ENCODE peak calls at places on chromosomes 5 and 9, in eight cellular contexts. H, S, L, M, T, Q, I and F are unnamed samples.

GRCh38 chr5:77167695-77168111 is 42.8 kb upstream of the PDE8B start:
- DNase-seq in L (no peak), H (no peak), I (no peak), M (no peak), T (peak; percentile 58), Q (peak; percentile 84), S (no peak), F (no peak)

GRCh38 chr5:156121834-156122386 is 205.1 kb upstream of the SGCD start:
- DNase-seq in S (no peak), T (no peak), I (no peak), H (no peak), M (no peak), L (no peak), Q (no peak), F (no peak)

GRCh38 chr5:172630961-172631360 is 10.1 kb upstream of the NEURL1B start:
- DNase-seq in L (no peak), I (no peak), S (peak; percentile 74), H (no peak), Q (no peak), T (no peak), M (no peak), F (no peak)

GRCh38 chr5:75603421-75603820 is 7.8 kb upstream of the ANKDD1B start:
- DNase-seq in M (no peak), S (no peak), T (peak; percentile 95), L (no peak), Q (peak; percentile 61), H (no peak), I (no peak), F (no peak)

GRCh38 chr5:73189816-73190451 is 16.9 kb downstream of the TMEM174 start:
- DNase-seq in L (no peak), M (no peak), Q (peak; percentile 18), H (no peak), I (no peak), S (peak; percentile 39), T (peak; percentile 91), F (no peak)

GRCh38 chr9:129498451-129499376 is 122.2 kb downstream of the C9orf50 start:
- DNase-seq in H (no peak), T (no peak), Q (no peak), S (no peak), M (no peak), I (no peak), L (no peak), F (no peak)

GRCh38 chr9:106535439-106535838 is 327.5 kb upstream of the ZNF462 start:
- DNase-seq in S (no peak), H (no peak), M (no peak), T (no peak), Q (no peak), I (no peak), L (no peak), F (no peak)

GRCh38 chr9:128056086-128056485 is 11.0 kb downstream of the NAIF1 start:
- DNase-seq in I (no peak), H (no peak), Q (no peak), S (no peak), M (no peak), T (no peak), L (no peak), F (no peak)

GRCh38 chr5:137252513-137252912 is 246.6 kb downstream of the SPOCK1 start:
- DNase-seq in S (no peak), I (no peak), H (no peak), T (no peak), Q (no peak), M (no peak), L (no peak), F (no peak)

GRCh38 chr9:6538666-6539071 is 106.9 kb downstream of the GLDC start:
- DNase-seq in S (no peak), M (no peak), L (no peak), Q (peak; percentile 48), H (no peak), T (peak; percentile 35), I (no peak), F (no peak)

GRCh38 chr5:90503596-90503995 is 25.8 kb downstream of the LYSMD3 start:
- DNase-seq in H (no peak), I (no peak), Q (no peak), T (no peak), S (no peak), L (no peak), M (no peak), F (no peak)

GRCh38 chr9:134050726-134051125 is 17.1 kb downstream of the BRD3 start:
- DNase-seq in S (no peak), M (no peak), H (no peak), Q (no peak), I (no peak), T (no peak), L (no peak), F (no peak)

GRCh38 chr5:96961053-96961452 is 25.2 kb downstream of the LNPEP start:
- DNase-seq in H (no peak), L (no peak), T (no peak), I (no peak), S (no peak), M (peak; percentile 47), Q (peak; percentile 46), F (no peak)

GRCh38 chr5:107129051-107129450 is 541.7 kb downstream of the EFNA5 start:
- DNase-seq in T (peak; percentile 67), L (no peak), I (no peak), M (no peak), S (no peak), H (no peak), Q (peak; percentile 73), F (no peak)

GRCh38 chr5:116380615-116381014 is 194.0 kb downstream of the SEMA6A start:
- DNase-seq in L (no peak), T (no peak), I (no peak), S (no peak), H (no peak), Q (no peak), M (no peak), F (no peak)

GRCh38 chr9:124419832-124420489 is 4.7 kb upstream of the PSMB7 start:
- DNase-seq in S (no peak), L (no peak), T (no peak), I (no peak), Q (no peak), H (no peak), M (no peak), F (no peak)

GRCh38 chr9:20980713-20981481 is 50.5 kb downstream of the HACD4 start:
- DNase-seq in M (no peak), S (no peak), Q (peak; percentile 52), T (peak; percentile 84), I (no peak), L (no peak), H (no peak), F (no peak)

GRCh38 chr5:121797677-121798518 is 53.8 kb upstream of the FTMT start:
- DNase-seq in M (no peak), S (peak; percentile 55), T (no peak), Q (no peak), L (no peak), I (no peak), H (no peak), F (no peak)

GRCh38 chr5:167770461-167770860 is 521.0 kb upstream of the WWC1 start:
- DNase-seq in S (no peak), I (no peak), M (no peak), T (peak; percentile 54), H (no peak), L (no peak), Q (peak; percentile 44), F (no peak)

GRCh38 chr5:110973510-110973909 is 98.0 kb upstream of the TSLP start:
- DNase-seq in T (no peak), S (no peak), L (no peak), M (no peak), I (no peak), Q (no peak), H (no peak), F (no peak)

GRCh38 chr9:33415152-33416038 is 13.0 kb upstream of the AQP7 start:
- DNase-seq in S (peak; percentile 80), I (peak; percentile 85), T (peak; percentile 43), M (peak; percentile 56), L (peak; percentile 71), Q (peak; percentile 46), H (peak; percentile 92), F (peak; percentile 89)